ENCODE peak calls at places on chromosomes 7 and 10, in seven cellular contexts. K is epithelial cell of proximal tubule, O is upper lobe of left lung, P is neural crest cell, U is keratinocyte, Q is heart left ventricle, H is testis. F is an unnamed sample.

GRCh38 chr10:60901561-60902235 is 42.3 kb downstream of the RHOBTB1 start:
- DNase-seq in Q (peak; percentile 83), O (no peak), U (no peak), H (peak; percentile 93), P (no peak), K (no peak), F (no peak)

GRCh38 chr7:83429493-83429892 is 219.4 kb downstream of the SEMA3E start:
- DNase-seq in P (no peak), Q (no peak), K (no peak), U (no peak), H (no peak), O (no peak), F (no peak)

GRCh38 chr10:2051108-2051507 is 313.8 kb upstream of the ADARB2 start:
- DNase-seq in O (no peak), P (no peak), H (no peak), U (no peak), Q (no peak), K (no peak), F (no peak)

GRCh38 chr7:130022623-130023175 is 28.5 kb downstream of the ZC3HC1 start:
- DNase-seq in K (no peak), Q (no peak), O (no peak), U (no peak), P (no peak), H (no peak), F (no peak)

GRCh38 chr10:88923525-88923924 is 29.0 kb downstream of the ACTA2 start:
- DNase-seq in Q (no peak), U (no peak), K (no peak), P (no peak), H (no peak), O (no peak), F (no peak)

GRCh38 chr7:17679427-17679826 is 260.9 kb downstream of the SNX13 start:
- DNase-seq in P (no peak), K (no peak), O (no peak), Q (no peak), H (peak; percentile 50), U (no peak), F (no peak)

GRCh38 chr7:127380479-127380878 is 12.0 kb downstream of the ZNF800 start:
- DNase-seq in Q (no peak), U (no peak), P (no peak), O (no peak), H (no peak), K (no peak), F (no peak)

GRCh38 chr7:29189743-29190201 is 4.8 kb upstream of the CHN2 start:
- DNase-seq in K (no peak), U (no peak), H (peak; percentile 70), P (peak; percentile 62), O (peak; percentile 70), Q (peak; percentile 56), F (peak; percentile 60)

GRCh38 chr10:36888925-36889573 is 236.3 kb upstream of the ANKRD30A start:
- DNase-seq in O (no peak), H (peak; percentile 65), K (no peak), Q (no peak), P (peak; percentile 60), U (no peak), F (no peak)

GRCh38 chr7:3215624-3216585 is 85.1 kb upstream of the SDK1 start:
- DNase-seq in Q (no peak), U (no peak), P (no peak), H (no peak), K (no peak), O (no peak), F (no peak)

GRCh38 chr10:35870665-35871310 is 228.7 kb upstream of the FZD8 start:
- DNase-seq in U (no peak), P (no peak), K (no peak), Q (no peak), O (no peak), H (no peak), F (no peak)

GRCh38 chr10:24223953-24224352 is 15.0 kb downstream of the KIAA1217 start:
- DNase-seq in U (no peak), K (no peak), Q (no peak), P (no peak), O (no peak), H (peak; percentile 35), F (no peak)

GRCh38 chr10:131251146-131251541 is 60.4 kb downstream of the TCERG1L start:
- DNase-seq in U (no peak), P (no peak), Q (no peak), O (no peak), H (no peak), K (no peak), F (no peak)

GRCh38 chr10:71767420-71768035 is 5.8 kb downstream of the VSIR start:
- DNase-seq in O (peak; percentile 87), Q (peak; percentile 87), U (no peak), P (no peak), K (no peak), H (peak; percentile 51), F (no peak)

GRCh38 chr7:2175514-2175913 is 57.2 kb downstream of the MAD1L1 start:
- DNase-seq in U (peak; percentile 55), P (no peak), K (peak; percentile 38), Q (peak; percentile 72), H (peak; percentile 81), O (no peak), F (no peak)

GRCh38 chr10:65571011-65571570 is 1354.7 kb upstream of the LRRTM3 start:
- DNase-seq in P (no peak), O (no peak), Q (no peak), H (no peak), K (no peak), U (peak; percentile 5), F (no peak)

GRCh38 chr10:23338155-23338828 is 6.3 kb downstream of the C10orf67 start:
- DNase-seq in H (no peak), O (no peak), Q (no peak), K (no peak), P (no peak), U (peak; percentile 78), F (no peak)

GRCh38 chr10:80260295-80261243 is 28.9 kb downstream of the MAT1A start:
- DNase-seq in Q (no peak), K (no peak), O (no peak), H (peak; percentile 58), P (peak; percentile 79), U (no peak), F (no peak)

GRCh38 chr10:60549686-60550085 is 160.0 kb upstream of the ANK3 start:
- DNase-seq in K (peak; percentile 25), Q (no peak), P (no peak), H (no peak), U (no peak), O (no peak), F (no peak)

GRCh38 chr7:131252976-131253375 is 74.7 kb upstream of the MKLN1 start:
- DNase-seq in U (no peak), O (no peak), Q (no peak), P (no peak), K (no peak), H (no peak), F (no peak)

GRCh38 chr10:124279298-124279697 is 139.4 kb downstream of the OAT start:
- DNase-seq in P (no peak), H (no peak), K (no peak), U (no peak), O (no peak), Q (no peak), F (no peak)

GRCh38 chr10:124281666-124282065 is 137.1 kb downstream of the OAT start:
- DNase-seq in Q (no peak), U (no peak), K (no peak), O (no peak), H (no peak), P (no peak), F (no peak)

GRCh38 chr10:124280916-124281315 is 137.8 kb downstream of the OAT start:
- DNase-seq in U (no peak), O (no peak), H (no peak), Q (no peak), K (no peak), P (no peak), F (no peak)

GRCh38 chr10:124279882-124280281 is 138.8 kb downstream of the OAT start:
- DNase-seq in K (no peak), Q (no peak), P (no peak), O (no peak), H (no peak), U (no peak), F (no peak)

DNA sequence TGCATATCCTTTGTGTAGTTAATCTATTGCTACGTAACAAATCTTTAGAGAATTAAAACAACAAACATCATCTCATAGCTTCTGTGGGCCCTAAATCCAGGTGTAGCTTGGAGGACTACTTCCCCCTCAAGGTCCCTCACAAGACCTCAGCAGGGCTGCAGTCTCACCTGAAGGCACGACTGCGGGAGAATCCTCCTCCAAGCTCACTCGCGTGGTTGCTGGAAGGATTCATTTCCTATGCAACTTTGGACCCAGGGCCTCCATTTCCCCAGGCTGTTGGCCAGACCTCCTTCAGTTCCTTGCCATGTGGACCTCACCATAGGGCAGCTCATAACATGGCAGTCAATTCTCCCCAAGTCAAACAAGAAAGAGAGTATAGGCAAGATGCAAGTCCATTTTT is 140.4 kb downstream of the OAT start:
- DNase-seq in O (no peak), P (no peak), K (no peak), U (no peak), H (no peak), Q (no peak), F (no peak)
- TF ChIP-seq CTCF in O (no peak), P (no peak), K (no peak), U (no peak), H (no peak), Q (no peak), F (no peak)

DNA sequence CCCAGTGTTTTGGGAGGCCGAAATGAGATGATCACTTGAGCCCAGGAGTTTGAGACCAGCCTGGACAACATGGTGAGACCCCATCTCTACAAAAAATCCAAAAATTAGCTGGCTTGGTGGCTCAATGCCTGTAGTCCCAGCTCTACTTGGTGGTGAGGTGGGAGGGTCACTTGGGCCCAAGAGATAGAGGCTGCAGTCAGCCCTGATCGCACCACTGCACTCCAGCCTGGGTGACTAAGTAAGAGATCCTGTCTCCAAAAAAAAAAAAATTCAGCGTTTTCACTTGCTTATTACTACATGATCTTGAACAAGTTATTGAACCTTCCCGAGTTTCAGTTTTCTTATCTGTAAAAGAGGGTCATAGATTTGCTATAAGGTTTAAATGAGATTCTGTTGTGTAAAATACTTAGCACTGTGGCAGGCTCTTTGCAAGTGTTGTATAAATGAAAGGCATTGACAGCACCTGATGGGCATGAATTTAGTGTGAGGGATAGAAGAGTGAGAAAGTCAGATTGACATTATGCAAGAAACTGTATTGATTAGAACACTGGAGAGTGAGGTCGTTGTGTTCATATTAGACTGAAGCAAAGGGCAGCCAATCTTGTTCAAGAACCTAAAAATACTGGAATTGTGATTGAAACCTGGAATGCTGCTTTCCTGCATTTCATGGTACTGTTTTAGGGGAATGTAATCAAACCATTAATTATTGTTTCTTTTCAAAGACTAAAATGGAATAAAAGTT is 136.8 kb downstream of the LCOR start:
- DNase-seq in O (no peak), K (no peak), Q (no peak), P (no peak), U (no peak), H (no peak), F (no peak)
- TF ChIP-seq CTCF in O (no peak), K (no peak), Q (no peak), P (no peak), U (no peak), H (no peak), F (no peak)

GRCh38 chr7:40680657-40681056 is 545.9 kb downstream of the SUGCT start:
- DNase-seq in P (no peak), O (no peak), U (no peak), H (no peak), Q (no peak), K (no peak), F (no peak)

GRCh38 chr7:40682696-40683095 is 547.9 kb downstream of the SUGCT start:
- DNase-seq in Q (no peak), H (no peak), U (no peak), O (no peak), P (no peak), K (no peak), F (no peak)
- TF ChIP-seq CTCF in Q (no peak), H (no peak), U (no peak), O (no peak), P (no peak), K (no peak), F (no peak)

GRCh38 chr7:70615066-70615465 is 516.9 kb upstream of the GALNT17 start:
- DNase-seq in K (no peak), P (no peak), Q (no peak), O (no peak), H (no peak), U (peak; percentile 15), F (no peak)
- TF ChIP-seq CTCF in K (no peak), P (no peak), Q (no peak), O (no peak), H (no peak), U (no peak), F (no peak)

F was measured in natural killer cell.